ENCODE peak calls at places on chromosomes 6 and 20, in six cellular contexts. X is naive thymus-derived CD8-positive, alpha-beta T cell; C is G401; S is NCI-H2029; O is activated CD8-positive, alpha-beta memory T cell treated with anti-CD3 and anti-CD28 coated beads for 1 hour; T is RWPE1. U is an unnamed sample.

GRCh38 chr20:57618091-57618765 is 2.0 kb downstream of the ZBP1 start:
- DNase-seq in X (no peak), S (peak), T (peak), C (no peak), O (no peak), U (no peak)

GRCh38 chr20:39676857-39677351 is 714.8 kb downstream of the DHX35 start:
- DNase-seq in S (peak), C (peak), T (no peak), O (no peak), X (no peak), U (no peak)

GRCh38 chr6:39231844-39232243 is 2.6 kb upstream of the KCNK5 start:
- DNase-seq in S (no peak), C (no peak), X (no peak), T (no peak), O (no peak), U (no peak)

GRCh38 chr6:149934249-149935156 is 7.3 kb upstream of the ULBP2 start:
- DNase-seq in X (peak), C (peak), T (no peak), O (peak), S (peak), U (no peak)

GRCh38 chr6:82362868-82363267 is 749 bp upstream of the TPBG start:
- DNase-seq in X (no peak), O (no peak), T (peak), S (no peak), C (no peak), U (no peak)

GRCh38 chr6:28953039-28953872 is 29.5 kb upstream of the TRIM27 start:
- DNase-seq in X (peak), S (peak), C (peak), T (peak), O (no peak), U (no peak)

GRCh38 chr6:73388800-73389512 is 5.7 kb upstream of the DDX43 start:
- DNase-seq in X (peak), C (peak), T (peak), O (peak), S (no peak), U (no peak)

GRCh38 chr6:113146878-113147277 is 710.3 kb upstream of the MARCKS start:
- DNase-seq in X (no peak), O (no peak), C (no peak), S (peak), T (no peak), U (no peak)

GRCh38 chr6:164183556-164184123 is 769.1 kb downstream of the QKI start:
- DNase-seq in X (no peak), O (no peak), C (no peak), T (no peak), S (no peak), U (no peak)

GRCh38 chr6:108559884-108560462 is 744 bp upstream of the FOXO3 start:
- DNase-seq in S (peak), T (peak), X (peak), O (no peak), C (peak), U (no peak)

GRCh38 chr20:56924976-56925695 is 296.0 kb downstream of the TFAP2C start:
- DNase-seq in C (peak), T (no peak), X (no peak), S (no peak), O (no peak), U (no peak)

GRCh38 chr6:16319813-16320532 is 81.6 kb downstream of the GMPR start:
- DNase-seq in S (peak), C (peak), T (peak), O (peak), X (peak), U (no peak)

GRCh38 chr20:48697845-48698491 is 129.8 kb downstream of the PREX1 start:
- DNase-seq in S (peak), C (no peak), O (no peak), T (peak), X (no peak), U (peak)

GRCh38 chr6:159042824-159043181 is 2.0 kb downstream of the TAGAP start:
- DNase-seq in S (no peak), X (no peak), O (no peak), C (no peak), T (no peak), U (no peak)

GRCh38 chr6:16316741-16317251 is 78.4 kb downstream of the GMPR start:
- DNase-seq in T (peak), C (no peak), S (peak), O (no peak), X (peak), U (no peak)

GRCh38 chr20:62370115-62370806 is 3.1 kb upstream of the LAMA5 start:
- DNase-seq in S (no peak), C (no peak), O (no peak), T (peak), X (no peak), U (no peak)

GRCh38 chr6:107539849-107540464 is 50.0 kb downstream of the SOBP start:
- DNase-seq in S (no peak), T (no peak), O (no peak), X (no peak), C (no peak), U (no peak)

GRCh38 chr6:19838442-19839236 is 1.5 kb downstream of the ID4 start:
- DNase-seq in C (peak), T (no peak), S (peak), O (no peak), X (no peak), U (no peak)

GRCh38 chr6:125198285-125199009 is 44.9 kb downstream of the TPD52L1 start:
- DNase-seq in O (no peak), S (peak), C (no peak), T (no peak), X (no peak), U (no peak)

GRCh38 chr20:48886811-48887210 is 34.7 kb upstream of the ARFGEF2 start:
- DNase-seq in X (no peak), T (no peak), O (no peak), S (no peak), C (no peak), U (no peak)

GRCh38 chr6:152981989-152982767 is 663 bp downstream of the FBXO5 start:
- DNase-seq in C (no peak), T (no peak), S (no peak), O (no peak), X (no peak), U (no peak)